ENCODE peak calls at places on chromosomes 6 and 20, in five cellular contexts. One of them, this sample, is unnamed.

GRCh38 chr6:28401172-28401571 is 1.6 kb upstream of the ZSCAN12 start:
- DNase-seq in astrocyte of the spinal cord: no peak
- DNase-seq in aorta: no peak
- DNase-seq in endothelial cell: no peak
- DNase-seq in activated T-cell treated with anti-CD3 and anti-CD28 coated beads for 1 hour: no peak
- DNase-seq in this sample: no peak

GRCh38 chr20:36061754-36062153 is 92.8 kb upstream of the EPB41L1 start:
- DNase-seq in astrocyte of the spinal cord: no peak
- DNase-seq in aorta: no peak
- DNase-seq in endothelial cell: no peak
- DNase-seq in activated T-cell treated with anti-CD3 and anti-CD28 coated beads for 1 hour: no peak
- DNase-seq in this sample: no peak

GRCh38 chr20:5008743-5009142 is 7.4 kb upstream of the SLC23A2 start:
- DNase-seq in astrocyte of the spinal cord: no peak
- DNase-seq in aorta: peak; percentile 66
- DNase-seq in endothelial cell: no peak
- DNase-seq in activated T-cell treated with anti-CD3 and anti-CD28 coated beads for 1 hour: no peak
- DNase-seq in this sample: no peak

GRCh38 chr20:46520976-46521579 is 7.7 kb upstream of the ZNF334 start:
- DNase-seq in astrocyte of the spinal cord: peak; percentile 41
- DNase-seq in aorta: peak; percentile 53
- DNase-seq in endothelial cell: peak; percentile 63
- DNase-seq in activated T-cell treated with anti-CD3 and anti-CD28 coated beads for 1 hour: peak; percentile 7
- DNase-seq in this sample: peak; percentile 68

GRCh38 chr6:159788757-159789376 is 535 bp downstream of the TCP1 start:
- DNase-seq in astrocyte of the spinal cord: peak; percentile 24
- DNase-seq in aorta: peak; percentile 61
- DNase-seq in endothelial cell: peak; percentile 64
- DNase-seq in activated T-cell treated with anti-CD3 and anti-CD28 coated beads for 1 hour: peak; percentile 4
- DNase-seq in this sample: peak; percentile 50

GRCh38 chr6:132021552-132022375 is 70.6 kb upstream of the CCN2 start:
- DNase-seq in astrocyte of the spinal cord: no peak
- DNase-seq in aorta: no peak
- DNase-seq in endothelial cell: no peak
- DNase-seq in activated T-cell treated with anti-CD3 and anti-CD28 coated beads for 1 hour: no peak
- DNase-seq in this sample: no peak

GRCh38 chr6:145880361-145880760 is 65.8 kb upstream of the FBXO30 start:
- DNase-seq in astrocyte of the spinal cord: no peak
- DNase-seq in aorta: no peak
- DNase-seq in endothelial cell: no peak
- DNase-seq in activated T-cell treated with anti-CD3 and anti-CD28 coated beads for 1 hour: no peak
- DNase-seq in this sample: no peak

GRCh38 chr6:33126101-33126714 is 50.4 kb downstream of the HLA-DPB1 start:
- DNase-seq in astrocyte of the spinal cord: peak; percentile 4
- DNase-seq in aorta: peak; percentile 87
- DNase-seq in endothelial cell: peak; percentile 73
- DNase-seq in activated T-cell treated with anti-CD3 and anti-CD28 coated beads for 1 hour: peak; percentile 56
- DNase-seq in this sample: peak; percentile 51

GRCh38 chr6:25233226-25233625 is 45.9 kb upstream of the CARMIL1 start:
- DNase-seq in astrocyte of the spinal cord: no peak
- DNase-seq in aorta: no peak
- DNase-seq in endothelial cell: no peak
- DNase-seq in activated T-cell treated with anti-CD3 and anti-CD28 coated beads for 1 hour: no peak
- DNase-seq in this sample: no peak

GRCh38 chr6:41546866-41547798 is 951 bp downstream of the FOXP4 start:
- DNase-seq in astrocyte of the spinal cord: peak; percentile 24
- DNase-seq in aorta: peak; percentile 63
- DNase-seq in endothelial cell: peak; percentile 57
- DNase-seq in activated T-cell treated with anti-CD3 and anti-CD28 coated beads for 1 hour: peak; percentile 30
- DNase-seq in this sample: peak; percentile 80

GRCh38 chr20:4512891-4513550 is 208.7 kb upstream of the PRND start:
- DNase-seq in astrocyte of the spinal cord: peak; percentile 97
- DNase-seq in aorta: no peak
- DNase-seq in endothelial cell: no peak
- DNase-seq in activated T-cell treated with anti-CD3 and anti-CD28 coated beads for 1 hour: no peak
- DNase-seq in this sample: no peak

GRCh38 chr6:130473886-130474285 is 108.1 kb downstream of the TMEM200A start:
- DNase-seq in astrocyte of the spinal cord: peak; percentile 81
- DNase-seq in aorta: no peak
- DNase-seq in endothelial cell: no peak
- DNase-seq in activated T-cell treated with anti-CD3 and anti-CD28 coated beads for 1 hour: no peak
- DNase-seq in this sample: no peak

GRCh38 chr20:34065260-34065659 is 46.8 kb downstream of the EIF2S2 start:
- DNase-seq in astrocyte of the spinal cord: peak; percentile 45
- DNase-seq in aorta: no peak
- DNase-seq in endothelial cell: no peak
- DNase-seq in activated T-cell treated with anti-CD3 and anti-CD28 coated beads for 1 hour: no peak
- DNase-seq in this sample: no peak

GRCh38 chr6:83984411-83984810 is 49.2 kb upstream of the MRAP2 start:
- DNase-seq in astrocyte of the spinal cord: no peak
- DNase-seq in aorta: no peak
- DNase-seq in endothelial cell: no peak
- DNase-seq in activated T-cell treated with anti-CD3 and anti-CD28 coated beads for 1 hour: no peak
- DNase-seq in this sample: no peak

GRCh38 chr6:43644940-43645612 is at the start of gene RSPH9:
- DNase-seq in astrocyte of the spinal cord: peak; percentile 78
- DNase-seq in aorta: peak; percentile 80
- DNase-seq in endothelial cell: peak; percentile 61
- DNase-seq in activated T-cell treated with anti-CD3 and anti-CD28 coated beads for 1 hour: peak; percentile 55
- DNase-seq in this sample: peak; percentile 77

GRCh38 chr20:58652606-58653303 is 1.7 kb downstream of the STX16 start:
- DNase-seq in astrocyte of the spinal cord: no peak
- DNase-seq in aorta: no peak
- DNase-seq in endothelial cell: no peak
- DNase-seq in activated T-cell treated with anti-CD3 and anti-CD28 coated beads for 1 hour: no peak
- DNase-seq in this sample: no peak

GRCh38 chr20:59032713-59033059 is 551 bp upstream of the ATP5F1E start:
- DNase-seq in astrocyte of the spinal cord: no peak
- DNase-seq in aorta: no peak
- DNase-seq in endothelial cell: peak; percentile 41
- DNase-seq in activated T-cell treated with anti-CD3 and anti-CD28 coated beads for 1 hour: no peak
- DNase-seq in this sample: peak; percentile 64

GRCh38 chr20:2816030-2816582 is at the start of gene TMEM239:
- DNase-seq in astrocyte of the spinal cord: no peak
- DNase-seq in aorta: no peak
- DNase-seq in endothelial cell: no peak
- DNase-seq in activated T-cell treated with anti-CD3 and anti-CD28 coated beads for 1 hour: no peak
- DNase-seq in this sample: peak; percentile 20

GRCh38 chr20:20711413-20711812 is 1.0 kb downstream of the RALGAPA2 start:
- DNase-seq in astrocyte of the spinal cord: no peak
- DNase-seq in aorta: no peak
- DNase-seq in endothelial cell: no peak
- DNase-seq in activated T-cell treated with anti-CD3 and anti-CD28 coated beads for 1 hour: no peak
- DNase-seq in this sample: no peak

GRCh38 chr20:41394931-41395668 is 28.5 kb upstream of the EMILIN3 start:
- DNase-seq in astrocyte of the spinal cord: no peak
- DNase-seq in aorta: no peak
- DNase-seq in endothelial cell: no peak
- DNase-seq in activated T-cell treated with anti-CD3 and anti-CD28 coated beads for 1 hour: no peak
- DNase-seq in this sample: no peak

GRCh38 chr6:157925771-157926170 is 55.9 kb upstream of the SYNJ2 start:
- DNase-seq in astrocyte of the spinal cord: no peak
- DNase-seq in aorta: no peak
- DNase-seq in endothelial cell: no peak
- DNase-seq in activated T-cell treated with anti-CD3 and anti-CD28 coated beads for 1 hour: no peak
- DNase-seq in this sample: no peak

GRCh38 chr6:47524136-47524840 is 46.7 kb downstream of the CD2AP start:
- DNase-seq in astrocyte of the spinal cord: peak; percentile 13
- DNase-seq in aorta: no peak
- DNase-seq in endothelial cell: no peak
- DNase-seq in activated T-cell treated with anti-CD3 and anti-CD28 coated beads for 1 hour: no peak
- DNase-seq in this sample: no peak

GRCh38 chr6:1604347-1604990 is 5.2 kb upstream of the FOXC1 start:
- DNase-seq in astrocyte of the spinal cord: peak; percentile 33
- DNase-seq in aorta: peak; percentile 82
- DNase-seq in endothelial cell: peak; percentile 93
- DNase-seq in activated T-cell treated with anti-CD3 and anti-CD28 coated beads for 1 hour: peak; percentile 66
- DNase-seq in this sample: peak; percentile 94

GRCh38 chr6:28985396-28986164 is 19.5 kb downstream of the ZNF311 start:
- DNase-seq in astrocyte of the spinal cord: peak; percentile 97
- DNase-seq in aorta: peak; percentile 88
- DNase-seq in endothelial cell: peak; percentile 78
- DNase-seq in activated T-cell treated with anti-CD3 and anti-CD28 coated beads for 1 hour: no peak
- DNase-seq in this sample: peak; percentile 91

This sample was measured in SK-N-SH.